ENCODE peak calls at places on chromosomes 2 and 18, in five cellular contexts. J is GM06990, U is upper lobe of right lung, I is epithelial cell of esophagus, C is right lobe of liver. O is an unnamed sample.

GRCh38 chr2:118738524-118739308 is 108.7 kb downstream of the EN1 start:
- DNase-seq in U (no peak), J (no peak), I (peak), C (no peak), O (no peak)

GRCh38 chr2:157504623-157505022 is 60.7 kb upstream of the CYTIP start:
- DNase-seq in J (no peak), I (no peak), U (no peak), C (no peak), O (no peak)

GRCh38 chr2:196284901-196285589 is 113.7 kb upstream of the STK17B start:
- DNase-seq in U (no peak), I (no peak), C (no peak), J (no peak), O (no peak)

GRCh38 chr18:23183356-23184150 is 48.3 kb downstream of the CABLES1 start:
- DNase-seq in I (no peak), J (no peak), U (no peak), C (no peak), O (no peak)

GRCh38 chr2:241011296-241011600 is 12.8 kb downstream of the SNED1 start:
- DNase-seq in U (no peak), I (no peak), J (no peak), C (no peak), O (no peak)

GRCh38 chr18:46570666-46571065 is 86.4 kb downstream of the LOXHD1 start:
- DNase-seq in J (no peak), C (no peak), U (no peak), I (no peak), O (no peak)

GRCh38 chr2:137192366-137193315 is 427.3 kb downstream of the THSD7B start:
- DNase-seq in J (no peak), U (no peak), I (no peak), C (no peak), O (no peak)

GRCh38 chr2:44772670-44773378 is 168.7 kb upstream of the SIX3 start:
- DNase-seq in C (no peak), J (no peak), I (no peak), U (no peak), O (no peak)

GRCh38 chr18:10689231-10689953 is 163.6 kb downstream of the NAPG start:
- DNase-seq in I (no peak), J (no peak), U (no peak), C (no peak), O (no peak)

GRCh38 chr2:174338626-174339570 is 4.1 kb downstream of the SP9 start:
- DNase-seq in C (no peak), J (no peak), U (no peak), I (no peak), O (no peak)

GRCh38 chr18:43596106-43596712 is 318.9 kb upstream of the SYT4 start:
- DNase-seq in C (no peak), U (no peak), J (no peak), I (peak), O (no peak)

GRCh38 chr2:240401781-240402551 is 33.5 kb upstream of the GPC1 start:
- DNase-seq in U (peak), J (no peak), I (no peak), C (peak), O (no peak)

GRCh38 chr2:74816540-74817331 is 17.2 kb upstream of the HK2 start:
- DNase-seq in J (no peak), U (no peak), C (no peak), I (no peak), O (peak)

GRCh38 chr18:48975817-48976649 is 25.3 kb upstream of the SMAD7 start:
- DNase-seq in C (peak), I (peak), J (peak), U (peak), O (no peak)

GRCh38 chr2:225076125-225076524 is 33.9 kb upstream of the DOCK10 start:
- DNase-seq in U (no peak), C (no peak), I (no peak), J (no peak), O (no peak)

GRCh38 chr18:61556862-61557261 is 223.6 kb downstream of the CDH20 start:
- DNase-seq in I (no peak), U (no peak), J (no peak), C (no peak), O (no peak)

GRCh38 chr2:60215295-60215990 is 338.0 kb downstream of the BCL11A start:
- DNase-seq in C (no peak), J (no peak), I (no peak), U (no peak), O (no peak)

GRCh38 chr2:171741189-171741588 is 53.9 kb downstream of the DYNC1I2 start:
- DNase-seq in J (peak), C (no peak), I (no peak), U (no peak), O (no peak)

GRCh38 chr2:19362652-19363473 is 4.4 kb upstream of the OSR1 start:
- DNase-seq in U (peak), J (peak), I (peak), C (peak), O (peak)

GRCh38 chr2:69053416-69053965 is 40.5 kb downstream of the ANTXR1 start:
- DNase-seq in C (no peak), U (no peak), I (no peak), J (no peak), O (no peak)

GRCh38 chr2:163736433-163737168 is 793 bp upstream of the FIGN start:
- DNase-seq in I (peak), U (peak), C (peak), J (no peak), O (no peak)

GRCh38 chr2:108194409-108195132 is 45.2 kb upstream of the SULT1C3 start:
- DNase-seq in J (no peak), I (peak), U (no peak), C (no peak), O (no peak)

GRCh38 chr2:7053650-7054262 is 136.5 kb downstream of the RNF144A start:
- DNase-seq in J (no peak), U (no peak), I (no peak), C (no peak), O (no peak)

GRCh38 chr18:23330423-23330822 is 122.7 kb upstream of the RIOK3 start:
- DNase-seq in U (peak), I (peak), J (peak), C (no peak), O (no peak)

GRCh38 chr2:96798733-96799622 is 17.1 kb upstream of the CNNM3 start:
- DNase-seq in C (no peak), U (no peak), I (no peak), J (no peak), O (no peak)

GRCh38 chr2:98803747-98804650 is 73.1 kb upstream of the MGAT4A start:
- DNase-seq in U (no peak), I (no peak), J (no peak), C (peak), O (no peak)

GRCh38 chr2:173590278-173590811 is 235.7 kb downstream of the CDCA7 start:
- DNase-seq in U (peak), I (peak), C (no peak), J (no peak), O (no peak)

GRCh38 chr18:9700261-9700796 is 7.8 kb upstream of the RAB31 start:
- DNase-seq in J (no peak), U (no peak), C (no peak), I (no peak), O (no peak)

GRCh38 chr2:99559075-99559662 is 69.4 kb upstream of the REV1 start:
- DNase-seq in J (peak), I (peak), C (peak), U (peak), O (peak)

GRCh38 chr2:71807969-71808451 is 339.7 kb downstream of the CYP26B1 start:
- DNase-seq in J (no peak), C (no peak), U (no peak), I (no peak), O (no peak)

GRCh38 chr18:79525556-79526467 is 130.1 kb downstream of the NFATC1 start:
- DNase-seq in C (no peak), U (peak), I (peak), J (no peak), O (no peak)

GRCh38 chr2:16666453-16666801 is 793 bp upstream of the CYRIA start:
- DNase-seq in C (no peak), J (peak), I (no peak), U (no peak), O (no peak)

GRCh38 chr2:120877409-120877808 is 141.7 kb downstream of the GLI2 start:
- DNase-seq in C (no peak), U (no peak), I (no peak), J (no peak), O (no peak)

GRCh38 chr18:10030816-10031541 is 117.2 kb downstream of the VAPA start:
- DNase-seq in C (no peak), J (no peak), I (no peak), U (no peak), O (no peak)

GRCh38 chr2:43405829-43406228 is 179.4 kb upstream of the ZFP36L2 start:
- DNase-seq in J (no peak), C (no peak), I (no peak), U (no peak), O (no peak)

GRCh38 chr2:181685150-181685688 is 4.9 kb upstream of the NEUROD1 start:
- DNase-seq in J (no peak), C (no peak), U (no peak), I (peak), O (peak)

GRCh38 chr2:28621172-28622100 is 125.6 kb downstream of the PLB1 start:
- DNase-seq in J (no peak), C (peak), I (peak), U (peak), O (peak)
- TF ChIP-seq CTCF in J (peak), C (peak), I (peak), U (peak), O (no peak)

GRCh38 chr2:111118455-111119003 is 2.2 kb upstream of the BCL2L11 start:
- DNase-seq in I (no peak), C (peak), J (no peak), U (no peak), O (no peak)

GRCh38 chr2:111117666-111118454 is 2.9 kb upstream of the BCL2L11 start:
- DNase-seq in U (no peak), J (peak), I (peak), C (peak), O (no peak)

GRCh38 chr2:111120253-111121027 is at the start of gene BCL2L11:
- DNase-seq in U (peak), I (peak), J (peak), C (peak), O (peak)

GRCh38 chr2:111119847-111120252 is 864 bp upstream of the BCL2L11 start:
- DNase-seq in C (no peak), U (no peak), I (no peak), J (peak), O (no peak)

GRCh38 chr2:111119004-111119846 is 1.5 kb upstream of the BCL2L11 start:
- DNase-seq in C (peak), I (no peak), U (peak), J (peak), O (no peak)
- H3K4me3 ChIP-seq in C (peak), I (no peak), U (peak), J (no peak), O (peak)

DNA sequence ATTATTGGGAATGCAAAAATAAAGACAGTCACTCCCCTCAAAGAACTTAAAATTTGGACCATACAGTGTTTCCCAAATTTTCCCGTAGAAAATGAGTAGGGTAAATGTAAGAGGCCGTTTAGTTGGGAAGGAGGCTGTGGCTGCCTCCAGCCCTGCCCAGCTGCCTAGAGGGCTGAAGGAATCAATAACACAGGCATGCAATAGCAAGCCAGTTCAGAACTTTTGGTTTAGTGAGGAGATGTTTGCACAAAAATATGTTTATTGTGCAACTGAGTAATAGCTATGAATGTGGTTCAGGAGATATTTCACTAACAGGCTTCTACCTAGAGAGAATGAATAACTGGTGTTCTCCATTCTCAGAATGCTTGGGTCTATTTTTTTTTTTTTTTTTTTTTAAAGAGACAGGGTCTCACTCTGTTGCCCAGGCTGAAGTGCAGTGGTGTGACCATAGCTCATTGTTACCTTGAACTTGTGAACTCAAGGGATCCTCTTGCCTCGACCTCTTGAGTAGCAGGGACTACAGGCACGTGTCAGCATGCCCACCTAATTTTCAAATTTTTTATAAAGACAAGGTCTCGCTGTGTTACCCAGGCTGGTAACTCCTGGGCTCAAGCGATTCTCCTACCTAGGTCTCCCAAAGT is 23.6 kb downstream of the UGP2 start:
- DNase-seq in C (no peak), I (peak), U (no peak), J (no peak), O (no peak)
- TF ChIP-seq CTCF in C (no peak), I (no peak), U (no peak), J (no peak), O (no peak)

DNA sequence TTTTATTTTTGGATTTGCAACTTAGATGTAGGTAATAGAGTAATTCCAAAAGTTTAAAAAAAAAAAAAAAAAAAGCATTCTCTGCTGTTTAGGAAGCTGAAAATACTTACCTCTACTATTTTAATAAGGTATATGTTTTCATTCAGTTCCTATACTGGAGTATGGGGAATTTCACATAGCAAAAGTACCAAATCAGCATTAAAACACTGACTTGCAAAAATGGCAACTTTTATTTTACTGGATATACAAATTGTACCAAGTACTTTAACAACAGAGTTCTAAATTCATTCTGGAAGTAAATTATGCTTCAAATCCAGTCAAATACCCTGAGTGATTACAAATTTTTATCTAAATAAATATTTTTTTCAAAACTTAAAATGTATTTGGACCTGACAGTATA is 76.7 kb downstream of the TCF4 start:
- DNase-seq in J (no peak), U (no peak), C (no peak), I (no peak), O (no peak)
- H3K4me3 ChIP-seq in J (no peak), U (no peak), C (no peak), I (no peak), O (no peak)